ENCODE peak calls at places on chromosomes 7 and 10, in five cellular contexts. One of them, this sample, is unnamed. For H3K27me3, the result is how much of the 10 kb centered on the place peaks cover.

GRCh38 chr7:833601-834258 is 1.5 kb downstream of the SUN1 start:
- DNase-seq in HCT116: no peak
- DNase-seq in body of pancreas: no peak
- DNase-seq in dorsolateral prefrontal cortex: no peak
- DNase-seq in heart right ventricle: no peak
- DNase-seq in this sample: no peak

GRCh38 chr7:40315277-40315676 is 180.5 kb downstream of the SUGCT start:
- DNase-seq in HCT116: no peak
- DNase-seq in body of pancreas: no peak
- DNase-seq in dorsolateral prefrontal cortex: no peak
- DNase-seq in heart right ventricle: no peak
- DNase-seq in this sample: no peak

GRCh38 chr7:158613481-158613880 is 25.9 kb upstream of the PTPRN2 start:
- DNase-seq in HCT116: no peak
- DNase-seq in body of pancreas: no peak
- DNase-seq in dorsolateral prefrontal cortex: no peak
- DNase-seq in heart right ventricle: no peak
- DNase-seq in this sample: peak

GRCh38 chr7:155776606-155777005 is 35.7 kb downstream of the SHH start:
- DNase-seq in HCT116: no peak
- DNase-seq in body of pancreas: no peak
- DNase-seq in dorsolateral prefrontal cortex: no peak
- DNase-seq in heart right ventricle: no peak
- DNase-seq in this sample: no peak

GRCh38 chr7:111732923-111733322 is 170.6 kb upstream of the IMMP2L start:
- DNase-seq in HCT116: no peak
- DNase-seq in body of pancreas: no peak
- DNase-seq in dorsolateral prefrontal cortex: no peak
- DNase-seq in heart right ventricle: no peak
- DNase-seq in this sample: no peak

GRCh38 chr10:12945709-12946359 is 55.7 kb downstream of the CCDC3 start:
- DNase-seq in HCT116: no peak
- DNase-seq in body of pancreas: no peak
- DNase-seq in dorsolateral prefrontal cortex: no peak
- DNase-seq in heart right ventricle: no peak
- DNase-seq in this sample: no peak

GRCh38 chr7:117385340-117386124 is 41.8 kb downstream of the ASZ1 start:
- DNase-seq in HCT116: peak
- DNase-seq in body of pancreas: no peak
- DNase-seq in dorsolateral prefrontal cortex: no peak
- DNase-seq in heart right ventricle: no peak
- DNase-seq in this sample: peak

GRCh38 chr10:47034511-47035051 is 123.4 kb downstream of the PTPN20 start:
- DNase-seq in HCT116: no peak
- DNase-seq in body of pancreas: peak
- DNase-seq in dorsolateral prefrontal cortex: no peak
- DNase-seq in heart right ventricle: no peak
- DNase-seq in this sample: no peak

GRCh38 chr10:8173866-8174243 is 119.4 kb downstream of the GATA3 start:
- DNase-seq in HCT116: no peak
- DNase-seq in body of pancreas: no peak
- DNase-seq in dorsolateral prefrontal cortex: no peak
- DNase-seq in heart right ventricle: no peak
- DNase-seq in this sample: no peak

GRCh38 chr10:58704226-58705200 is 191.8 kb downstream of the BICC1 start:
- DNase-seq in HCT116: no peak
- DNase-seq in body of pancreas: no peak
- DNase-seq in dorsolateral prefrontal cortex: peak
- DNase-seq in heart right ventricle: no peak
- DNase-seq in this sample: no peak

GRCh38 chr7:27192546-27193334 is 7.2 kb downstream of the HOXA13 start:
- DNase-seq in HCT116: no peak
- DNase-seq in body of pancreas: peak
- DNase-seq in dorsolateral prefrontal cortex: no peak
- DNase-seq in heart right ventricle: no peak
- DNase-seq in this sample: no peak

GRCh38 chr10:133379152-133379800 is at the start of gene PAOX:
- DNase-seq in HCT116: no peak
- DNase-seq in body of pancreas: peak
- DNase-seq in dorsolateral prefrontal cortex: peak
- DNase-seq in heart right ventricle: peak
- DNase-seq in this sample: peak

GRCh38 chr7:97269741-97270140 is 152.2 kb downstream of the SDHAF3 start:
- DNase-seq in HCT116: no peak
- DNase-seq in body of pancreas: no peak
- DNase-seq in dorsolateral prefrontal cortex: no peak
- DNase-seq in heart right ventricle: no peak
- DNase-seq in this sample: no peak

GRCh38 chr10:122461729-122462532 is 578 bp downstream of the HTRA1 start:
- DNase-seq in HCT116: no peak
- DNase-seq in body of pancreas: peak
- DNase-seq in dorsolateral prefrontal cortex: no peak
- DNase-seq in heart right ventricle: peak
- DNase-seq in this sample: peak

GRCh38 chr7:37488163-37488759 is 39.6 kb upstream of the ELMO1 start:
- DNase-seq in HCT116: no peak
- DNase-seq in body of pancreas: no peak
- DNase-seq in dorsolateral prefrontal cortex: no peak
- DNase-seq in heart right ventricle: no peak
- DNase-seq in this sample: no peak

GRCh38 chr7:14902589-14902963 is at the start of gene DGKB:
- DNase-seq in HCT116: no peak
- DNase-seq in body of pancreas: no peak
- DNase-seq in dorsolateral prefrontal cortex: peak
- DNase-seq in heart right ventricle: peak
- DNase-seq in this sample: peak

GRCh38 chr7:134795231-134795630 is 15.8 kb downstream of the CALD1 start:
- DNase-seq in HCT116: no peak
- DNase-seq in body of pancreas: no peak
- DNase-seq in dorsolateral prefrontal cortex: no peak
- DNase-seq in heart right ventricle: no peak
- DNase-seq in this sample: no peak

GRCh38 chr7:94338921-94339371 is 55.7 kb upstream of the COL1A2 start:
- DNase-seq in HCT116: no peak
- DNase-seq in body of pancreas: no peak
- DNase-seq in dorsolateral prefrontal cortex: no peak
- DNase-seq in heart right ventricle: no peak
- DNase-seq in this sample: no peak

GRCh38 chr7:20330797-20331230 is at the start of gene ITGB8:
- DNase-seq in HCT116: no peak
- DNase-seq in body of pancreas: no peak
- DNase-seq in dorsolateral prefrontal cortex: no peak
- DNase-seq in heart right ventricle: peak
- DNase-seq in this sample: peak

GRCh38 chr7:42096681-42097637 is 140.1 kb downstream of the GLI3 start:
- DNase-seq in HCT116: no peak
- DNase-seq in body of pancreas: no peak
- DNase-seq in dorsolateral prefrontal cortex: no peak
- DNase-seq in heart right ventricle: peak
- DNase-seq in this sample: peak

GRCh38 chr7:151704969-151705743 is 171.8 kb downstream of the PRKAG2 start:
- DNase-seq in HCT116: no peak
- DNase-seq in body of pancreas: no peak
- DNase-seq in dorsolateral prefrontal cortex: no peak
- DNase-seq in heart right ventricle: no peak
- DNase-seq in this sample: no peak

GRCh38 chr10:44830022-44830421 is 81.1 kb upstream of the TMEM72 start:
- DNase-seq in HCT116: no peak
- DNase-seq in body of pancreas: no peak
- DNase-seq in dorsolateral prefrontal cortex: no peak
- DNase-seq in heart right ventricle: no peak
- DNase-seq in this sample: peak

GRCh38 chr7:29883462-29884398 is 77.4 kb downstream of the WIPF3 start:
- DNase-seq in HCT116: no peak
- DNase-seq in body of pancreas: no peak
- DNase-seq in dorsolateral prefrontal cortex: no peak
- DNase-seq in heart right ventricle: no peak
- DNase-seq in this sample: no peak

GRCh38 chr7:64884085-64884912 is 18.8 kb upstream of the ZNF273 start:
- DNase-seq in HCT116: no peak
- DNase-seq in body of pancreas: no peak
- DNase-seq in dorsolateral prefrontal cortex: no peak
- DNase-seq in heart right ventricle: no peak
- DNase-seq in this sample: no peak

GRCh38 chr7:64883113-64883905 is 19.8 kb upstream of the ZNF273 start:
- DNase-seq in HCT116: no peak
- DNase-seq in body of pancreas: no peak
- DNase-seq in dorsolateral prefrontal cortex: no peak
- DNase-seq in heart right ventricle: no peak
- DNase-seq in this sample: no peak

GRCh38 chr7:64881461-64882287 is 21.4 kb upstream of the ZNF273 start:
- DNase-seq in HCT116: no peak
- DNase-seq in body of pancreas: no peak
- DNase-seq in dorsolateral prefrontal cortex: no peak
- DNase-seq in heart right ventricle: no peak
- DNase-seq in this sample: no peak

GRCh38 chr7:64880322-64881297 is 22.5 kb upstream of the ZNF273 start:
- DNase-seq in HCT116: no peak
- DNase-seq in body of pancreas: no peak
- DNase-seq in dorsolateral prefrontal cortex: peak
- DNase-seq in heart right ventricle: no peak
- DNase-seq in this sample: no peak

DNA sequence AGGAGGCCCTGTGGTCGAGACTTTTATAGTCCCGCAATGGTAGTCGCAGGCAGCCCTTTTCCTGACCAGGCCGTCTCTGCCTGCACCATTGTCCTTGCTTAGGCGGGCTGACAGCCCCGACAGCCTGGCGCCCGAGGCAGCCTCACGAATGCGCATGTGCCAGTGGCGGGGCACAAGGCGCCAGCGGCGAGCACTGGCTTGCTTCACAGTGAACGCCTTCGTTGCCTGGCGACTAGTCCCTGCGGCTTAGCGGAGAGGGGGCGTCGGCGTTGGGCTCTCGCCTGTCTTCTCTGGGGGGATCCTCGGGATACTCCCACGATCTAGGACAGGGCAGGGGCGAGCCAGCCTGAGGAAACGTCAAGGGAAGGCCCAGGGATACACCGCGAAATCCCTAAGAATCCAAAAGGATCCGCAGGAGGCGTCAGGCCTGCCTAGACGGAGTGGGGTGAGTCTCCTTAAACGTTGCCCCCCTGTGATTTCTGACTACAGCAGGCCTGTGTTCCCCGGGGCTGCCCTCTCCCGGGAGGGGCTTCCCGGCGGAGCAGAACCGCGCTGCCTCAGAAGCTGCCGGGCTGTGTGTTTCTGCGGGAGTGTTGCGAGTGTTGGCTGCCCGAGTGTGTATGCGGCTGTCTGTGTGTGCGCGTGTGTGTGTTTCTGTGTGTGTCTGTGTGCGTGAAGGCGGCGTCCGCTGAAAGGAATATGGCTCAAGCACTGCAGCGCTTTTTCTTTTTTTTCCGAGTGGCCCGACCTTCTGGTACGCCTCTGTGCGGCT is 20.5 kb upstream of the ZNF273 start:
- DNase-seq in HCT116: no peak
- DNase-seq in body of pancreas: peak
- DNase-seq in dorsolateral prefrontal cortex: peak
- DNase-seq in heart right ventricle: peak
- DNase-seq in this sample: no peak
- H3K27me3 ChIP-seq in HCT116: under half
- H3K27me3 ChIP-seq in body of pancreas: under half
- H3K27me3 ChIP-seq in dorsolateral prefrontal cortex: under half
- H3K27me3 ChIP-seq in heart right ventricle: under half
- H3K27me3 ChIP-seq in this sample: under half

GRCh38 chr7:75861636-75862035 is 17.2 kb upstream of the RHBDD2 start:
- DNase-seq in HCT116: no peak
- DNase-seq in body of pancreas: no peak
- DNase-seq in dorsolateral prefrontal cortex: no peak
- DNase-seq in heart right ventricle: no peak
- DNase-seq in this sample: peak

GRCh38 chr7:75854233-75854632 is 24.6 kb upstream of the RHBDD2 start:
- DNase-seq in HCT116: no peak
- DNase-seq in body of pancreas: no peak
- DNase-seq in dorsolateral prefrontal cortex: no peak
- DNase-seq in heart right ventricle: no peak
- DNase-seq in this sample: no peak

GRCh38 chr7:75856562-75856961 is 22.3 kb upstream of the RHBDD2 start:
- DNase-seq in HCT116: no peak
- DNase-seq in body of pancreas: no peak
- DNase-seq in dorsolateral prefrontal cortex: no peak
- DNase-seq in heart right ventricle: no peak
- DNase-seq in this sample: no peak

DNA sequence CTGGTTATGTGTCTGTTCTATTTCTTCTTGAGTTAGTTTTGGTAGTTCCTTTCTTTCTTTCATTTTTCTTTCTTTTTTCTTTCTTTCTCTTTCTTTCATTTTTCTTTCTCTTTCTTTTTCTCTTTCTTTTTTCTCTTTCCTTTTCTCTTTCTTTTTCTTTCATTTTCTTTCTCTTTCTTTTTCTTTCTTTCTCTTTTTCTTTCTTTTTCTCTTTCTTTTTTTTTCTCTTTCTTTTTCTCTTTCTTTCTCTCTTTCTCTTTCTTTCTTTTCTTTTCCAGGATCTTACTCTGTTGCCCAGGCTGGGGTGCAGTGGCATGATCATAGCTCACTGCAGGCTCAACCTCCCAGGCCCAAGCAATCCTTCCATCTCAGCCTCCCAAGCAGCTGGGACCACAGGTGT is 20.4 kb upstream of the RHBDD2 start:
- DNase-seq in HCT116: no peak
- DNase-seq in body of pancreas: no peak
- DNase-seq in dorsolateral prefrontal cortex: no peak
- DNase-seq in heart right ventricle: no peak
- DNase-seq in this sample: no peak
- TF ChIP-seq CTCF in HCT116: no peak
- TF ChIP-seq CTCF in body of pancreas: no peak
- TF ChIP-seq CTCF in dorsolateral prefrontal cortex: no peak
- TF ChIP-seq CTCF in heart right ventricle: no peak
- TF ChIP-seq CTCF in this sample: no peak

DNA sequence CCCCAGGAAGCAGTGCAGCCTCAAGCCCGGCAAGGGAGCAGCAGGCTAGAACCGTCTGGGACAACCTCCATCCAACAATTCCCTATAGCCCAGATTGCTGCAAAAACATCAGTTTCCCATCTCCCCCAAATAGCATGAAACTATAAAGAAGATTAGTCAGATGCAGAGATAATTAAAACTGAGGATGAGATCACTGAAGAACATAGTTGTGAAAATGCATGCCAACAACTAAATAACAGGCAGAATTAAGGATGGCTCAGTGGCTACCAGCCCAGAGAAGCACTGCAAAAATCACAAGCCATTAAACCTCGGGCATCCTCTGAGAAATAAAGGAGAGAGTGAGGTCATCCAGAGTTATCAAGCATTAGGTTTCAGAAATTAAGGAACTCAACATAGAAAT is 427.1 kb downstream of the TNS3 start:
- DNase-seq in HCT116: no peak
- DNase-seq in body of pancreas: no peak
- DNase-seq in dorsolateral prefrontal cortex: no peak
- DNase-seq in heart right ventricle: no peak
- DNase-seq in this sample: no peak
- H3K27ac ChIP-seq in HCT116: no peak
- H3K27ac ChIP-seq in body of pancreas: peak
- H3K27ac ChIP-seq in dorsolateral prefrontal cortex: no peak
- H3K27ac ChIP-seq in heart right ventricle: no peak
- H3K27ac ChIP-seq in this sample: no peak

DNA sequence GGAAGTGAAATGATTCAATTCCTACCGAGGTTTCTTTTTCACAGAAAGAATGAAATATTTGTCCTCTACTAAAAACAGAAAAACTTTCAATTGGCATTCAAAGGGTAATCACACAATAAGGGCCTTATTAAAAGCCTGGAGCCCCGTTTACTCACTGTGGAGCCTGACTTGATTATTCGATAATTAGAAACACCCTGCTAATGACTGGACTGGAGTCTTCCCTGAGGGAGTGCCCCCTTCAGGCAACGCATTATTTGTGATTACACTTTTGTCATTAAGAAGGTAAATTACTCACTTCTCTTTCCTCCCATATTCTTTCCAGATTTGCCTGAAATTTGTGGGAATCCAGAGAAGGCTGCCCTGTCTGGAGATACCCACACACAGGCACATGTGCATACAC is 444.2 kb upstream of the NPVF start:
- DNase-seq in HCT116: no peak
- DNase-seq in body of pancreas: no peak
- DNase-seq in dorsolateral prefrontal cortex: no peak
- DNase-seq in heart right ventricle: no peak
- DNase-seq in this sample: no peak
- H3K27me3 ChIP-seq in HCT116: under half
- H3K27me3 ChIP-seq in body of pancreas: under half
- H3K27me3 ChIP-seq in dorsolateral prefrontal cortex: under half
- H3K27me3 ChIP-seq in heart right ventricle: under half
- H3K27me3 ChIP-seq in this sample: under half

This sample was measured in cardiac muscle cell.